ENCODE peak calls at places on chromosomes 6 and 20, in seven cellular contexts. R is GM23338, I is breast epithelium, S is spleen, H is suprapubic skin, G is stomach, D is SK-N-SH. F is an unnamed sample.

GRCh38 chr20:41138527-41139226 is 1.3 kb downstream of the PLCG1 start:
- DNase-seq in R (peak; percentile 37), I (no peak), S (no peak), H (no peak), G (no peak), D (peak; percentile 34), F (peak; percentile 31)

GRCh38 chr6:131683479-131683878 is 17.7 kb downstream of the OR2A4 start:
- DNase-seq in R (no peak), I (no peak), S (no peak), H (no peak), G (no peak), D (no peak), F (no peak)

GRCh38 chr6:145841668-145842067 is 27.1 kb upstream of the FBXO30 start:
- DNase-seq in R (no peak), I (no peak), S (no peak), H (no peak), G (no peak), D (no peak), F (no peak)

GRCh38 chr6:129936329-129937165 is 75.4 kb upstream of the TMEM244 start:
- DNase-seq in R (peak; percentile 90), I (no peak), S (no peak), H (no peak), G (peak; percentile 45), D (no peak), F (peak; percentile 51)

GRCh38 chr6:166621114-166621540 is 5.9 kb downstream of the RPS6KA2 start:
- DNase-seq in R (peak; percentile 86), I (no peak), S (no peak), H (no peak), G (peak; percentile 62), D (no peak), F (no peak)

GRCh38 chr20:46665602-46666001 is 14.3 kb upstream of the SLC13A3 start:
- DNase-seq in R (no peak), I (no peak), S (no peak), H (no peak), G (no peak), D (no peak), F (no peak)

GRCh38 chr6:41080623-41081022 is 7.8 kb downstream of the NFYA start:
- DNase-seq in R (no peak), I (no peak), S (peak; percentile 83), H (no peak), G (no peak), D (no peak), F (no peak)

GRCh38 chr6:24859132-24859531 is 60.4 kb upstream of the ARMH2 start:
- DNase-seq in R (no peak), I (no peak), S (no peak), H (no peak), G (no peak), D (no peak), F (no peak)

GRCh38 chr6:106360410-106360988 is at the start of gene CRYBG1:
- DNase-seq in R (peak; percentile 86), I (peak; percentile 80), S (peak; percentile 91), H (peak; percentile 81), G (peak; percentile 82), D (peak; percentile 92), F (peak; percentile 86)

GRCh38 chr20:32585011-32585518 is at the start of gene NOL4L:
- DNase-seq in R (peak; percentile 69), I (no peak), S (peak; percentile 85), H (no peak), G (peak; percentile 39), D (peak; percentile 81), F (no peak)

GRCh38 chr6:144330588-144330987 is 45.5 kb downstream of the UTRN start:
- DNase-seq in R (peak; percentile 98), I (peak; percentile 87), S (no peak), H (no peak), G (peak; percentile 85), D (no peak), F (peak; percentile 82)

GRCh38 chr6:7270320-7271204 is 42.4 kb downstream of the SSR1 start:
- DNase-seq in R (no peak), I (no peak), S (peak; percentile 74), H (peak; percentile 32), G (peak; percentile 62), D (no peak), F (no peak)

GRCh38 chr6:36984581-36985383 is 1.2 kb downstream of the MTCH1 start:
- DNase-seq in R (peak; percentile 94), I (no peak), S (no peak), H (no peak), G (no peak), D (peak; percentile 73), F (peak; percentile 48)

GRCh38 chr6:139881728-139882211 is 507.3 kb upstream of the CITED2 start:
- DNase-seq in R (peak; percentile 64), I (no peak), S (no peak), H (no peak), G (no peak), D (peak; percentile 51), F (peak; percentile 55)

GRCh38 chr20:1894951-1895673 is at the start of gene SIRPA:
- DNase-seq in R (peak; percentile 57), I (peak; percentile 63), S (peak; percentile 87), H (no peak), G (peak; percentile 55), D (peak; percentile 91), F (peak; percentile 49)

GRCh38 chr20:25418779-25419178 is 11.3 kb downstream of the GINS1 start:
- DNase-seq in R (no peak), I (no peak), S (no peak), H (no peak), G (no peak), D (no peak), F (no peak)

GRCh38 chr6:4449409-4449808 is 314.0 kb upstream of the ECI2 start:
- DNase-seq in R (no peak), I (no peak), S (no peak), H (no peak), G (no peak), D (no peak), F (no peak)

DNA sequence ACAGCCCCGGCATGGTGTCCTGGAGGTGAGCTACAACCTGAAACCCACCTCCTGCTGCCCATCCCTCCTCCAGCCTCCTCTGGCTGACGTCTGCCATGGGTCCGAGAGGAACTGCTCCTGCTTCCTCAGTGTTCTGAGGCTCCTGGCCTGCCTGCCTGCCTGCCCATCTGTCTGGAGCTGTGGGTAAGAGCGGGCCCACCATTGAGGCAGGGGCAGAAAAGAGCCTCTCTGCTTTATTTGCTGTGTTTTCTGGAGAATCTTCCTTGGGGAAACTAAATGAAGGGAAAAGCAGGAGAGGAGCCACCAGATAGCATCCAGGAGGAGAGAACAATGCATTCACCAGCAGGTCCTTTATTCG is 7.4 kb upstream of the FOXC1 start:
- DNase-seq in R (no peak), I (no peak), S (no peak), H (no peak), G (no peak), D (peak; percentile 12), F (no peak)
- TF ChIP-seq POLR2AphosphoS5 in R (no peak), I (no peak), S (no peak), H (no peak), G (no peak), D (no peak), F (no peak)

GRCh38 chr20:56166781-56167465 is 81.6 kb upstream of the MC3R start:
- DNase-seq in R (no peak), I (no peak), S (no peak), H (no peak), G (no peak), D (no peak), F (no peak)

GRCh38 chr20:56174416-56174815 is 74.1 kb upstream of the MC3R start:
- DNase-seq in R (no peak), I (no peak), S (no peak), H (no peak), G (no peak), D (no peak), F (no peak)

GRCh38 chr20:56175884-56176283 is 72.6 kb upstream of the MC3R start:
- DNase-seq in R (no peak), I (no peak), S (no peak), H (no peak), G (no peak), D (no peak), F (no peak)

DNA sequence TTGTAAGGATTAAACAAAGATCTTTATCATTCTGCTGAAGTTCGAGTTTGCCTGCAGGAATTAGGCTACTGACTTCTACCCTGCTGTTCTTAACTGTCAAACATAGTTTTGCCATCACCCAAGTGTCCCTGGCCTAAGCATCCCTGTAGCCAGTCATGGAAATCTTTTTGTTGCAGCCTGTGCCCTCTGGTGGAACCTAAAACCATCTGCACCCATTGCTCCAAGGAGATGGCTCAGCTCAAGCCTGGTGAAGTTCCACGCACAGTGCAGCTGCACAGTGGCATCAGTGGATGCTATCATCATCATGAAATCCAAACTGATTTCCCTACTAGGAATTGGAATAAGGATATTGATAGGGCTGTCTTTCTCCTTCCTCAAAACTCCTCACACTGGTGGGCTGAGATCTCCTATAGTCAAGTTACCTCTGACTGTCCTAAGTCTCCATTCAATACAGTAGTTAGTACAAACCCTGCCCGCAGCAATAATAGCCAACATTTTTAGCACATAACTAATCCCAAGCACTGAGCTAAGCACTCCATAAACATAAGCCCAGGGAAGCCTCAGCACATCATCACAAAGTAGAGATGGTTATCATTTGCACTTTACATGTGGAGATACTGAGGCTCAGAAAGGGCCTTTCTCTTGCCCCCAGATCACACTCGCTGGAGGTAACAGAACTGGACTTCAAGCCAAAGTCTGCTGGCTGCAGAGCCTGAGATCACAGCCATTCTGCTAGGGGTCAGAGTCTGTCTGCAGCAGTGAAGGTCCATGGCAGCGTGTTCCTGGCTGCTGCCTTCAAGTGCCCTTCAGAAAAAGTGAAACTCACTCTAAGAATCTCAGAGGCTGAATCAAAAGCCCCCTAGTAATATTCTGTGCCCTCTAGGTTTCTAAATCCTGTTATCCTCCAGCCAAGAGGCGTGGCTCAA is 77.2 kb upstream of the MC3R start:
- DNase-seq in R (no peak), I (no peak), S (no peak), H (no peak), G (no peak), D (peak; percentile 61), F (no peak)
- TF ChIP-seq POLR2AphosphoS5 in R (no peak), I (no peak), S (no peak), H (no peak), G (no peak), D (no peak), F (no peak)

DNA sequence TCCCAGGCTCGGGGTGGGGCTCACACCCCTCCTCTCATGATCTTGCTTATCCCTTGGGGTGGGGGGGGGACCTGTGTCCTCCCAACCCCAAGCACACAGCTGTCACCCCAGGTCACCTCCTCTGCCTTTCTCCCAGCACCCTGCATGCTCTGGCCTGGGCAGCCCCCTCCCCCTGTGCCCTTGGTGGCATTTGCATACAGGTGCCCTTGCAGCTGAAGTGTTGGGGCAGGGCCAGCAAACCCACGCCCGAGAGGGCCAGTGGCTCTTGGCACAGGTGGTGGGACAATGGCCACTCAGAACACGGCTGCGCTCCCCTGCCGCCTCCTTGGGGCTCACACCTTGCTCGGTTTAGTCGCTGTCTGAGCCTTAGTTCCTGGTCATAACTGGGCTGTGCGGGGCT is 11.3 kb upstream of the MYT1 start:
- DNase-seq in R (no peak), I (no peak), S (peak; percentile 73), H (no peak), G (no peak), D (no peak), F (no peak)
- TF ChIP-seq POLR2AphosphoS5 in R (no peak), I (no peak), S (no peak), H (no peak), G (no peak), D (no peak), F (no peak)

DNA sequence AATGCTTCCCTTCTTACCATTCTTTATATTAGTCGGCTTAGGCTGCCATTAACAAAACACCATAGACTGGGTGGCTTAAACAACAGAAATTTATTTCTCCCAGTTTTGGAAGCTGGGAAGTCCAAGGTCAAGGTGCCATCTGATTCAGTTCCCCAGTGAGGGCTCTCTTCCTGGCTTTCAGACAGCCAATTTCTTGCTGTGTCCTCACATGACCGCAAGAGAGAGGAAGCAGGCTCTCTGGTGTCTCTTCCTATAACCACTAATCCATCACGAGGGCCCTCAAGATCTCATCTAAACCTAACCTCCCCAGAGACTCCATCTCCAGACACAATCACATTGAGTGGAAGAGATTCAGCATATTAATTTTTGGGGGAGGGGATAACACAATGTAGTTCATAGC is 193.0 kb upstream of the SGK1 start:
- DNase-seq in R (no peak), I (no peak), S (no peak), H (no peak), G (no peak), D (no peak), F (no peak)
- TF ChIP-seq POLR2AphosphoS5 in R (no peak), I (no peak), S (no peak), H (no peak), G (no peak), D (no peak), F (no peak)

F was measured in transverse colon.